ENCODE peak calls at places on chromosome 1, in eight cellular contexts. T is ecto neural progenitor cell, D is T-helper 1 cell, X is NCI-H146, C is amygdala, I is GM03348, O is EL, M is fibroblast of the conjunctiva. N is an unnamed sample.

GRCh38 chr1:164823486-164824279 is 264.7 kb downstream of the PBX1 start:
- DNase-seq in D (no peak), O (peak; percentile 3), T (no peak), X (no peak), C (no peak), I (peak; percentile 27), M (no peak), N (peak; percentile 61)

GRCh38 chr1:235329139-235329808 is 904 bp downstream of the GGPS1 start:
- DNase-seq in M (no peak), X (peak; percentile 56), O (peak; percentile 50), T (peak; percentile 72), I (peak; percentile 22), C (no peak), D (peak; percentile 37), N (no peak)

GRCh38 chr1:91718877-91719276 is 167.1 kb downstream of the TGFBR3 start:
- DNase-seq in T (no peak), C (no peak), X (no peak), M (no peak), I (no peak), D (no peak), O (no peak), N (no peak)

GRCh38 chr1:245702346-245702745 is 547.6 kb downstream of the KIF26B start:
- DNase-seq in C (no peak), X (no peak), D (no peak), T (no peak), I (no peak), M (no peak), O (no peak), N (no peak)

GRCh38 chr1:12184008-12184681 is 17.4 kb downstream of the TNFRSF1B start:
- DNase-seq in M (peak; percentile 77), C (no peak), T (peak; percentile 75), D (no peak), O (peak; percentile 76), X (no peak), I (peak; percentile 79), N (peak; percentile 81)

GRCh38 chr1:46183119-46183842 is 7.0 kb upstream of the P3R3URF start:
- DNase-seq in C (no peak), D (no peak), I (peak; percentile 88), X (peak; percentile 60), T (no peak), O (peak; percentile 98), M (peak; percentile 70), N (peak; percentile 84)

GRCh38 chr1:227322376-227322775 is 4.1 kb upstream of the CDC42BPA start:
- DNase-seq in X (no peak), M (no peak), I (no peak), C (no peak), T (no peak), O (no peak), D (no peak), N (no peak)

GRCh38 chr1:58318157-58318665 is 228.3 kb downstream of the OMA1 start:
- DNase-seq in C (no peak), X (no peak), M (no peak), T (no peak), O (peak; percentile 35), D (no peak), I (no peak), N (no peak)

GRCh38 chr1:231214918-231215675 is 25.9 kb upstream of the GNPAT start:
- DNase-seq in M (no peak), O (no peak), T (no peak), D (no peak), C (no peak), I (no peak), X (no peak), N (no peak)

GRCh38 chr1:33237579-33237978 is 18.7 kb upstream of the ZNF362 start:
- DNase-seq in C (no peak), I (no peak), X (no peak), T (no peak), M (no peak), O (peak; percentile 24), D (no peak), N (no peak)

GRCh38 chr1:182761396-182762395 is 27.9 kb upstream of the NPL start:
- DNase-seq in C (no peak), I (no peak), X (no peak), O (peak; percentile 3), M (no peak), D (no peak), T (no peak), N (no peak)

GRCh38 chr1:30569384-30569783 is 154.0 kb downstream of the MATN1 start:
- DNase-seq in O (no peak), M (no peak), I (no peak), D (no peak), C (no peak), X (no peak), T (no peak), N (no peak)